ENCODE peak calls at places on chromosomes 3 and 15, in ten cellular contexts. Q is astrocyte, R is DND-41, Y is ovary, M is kidney, V is sigmoid colon, E is stomach, T is NT2/D1, J is OCI-LY7, Z is neuronal stem cell. A is an unnamed sample. For H3K4me1, the result is how much of the 10 kb centered on the place peaks cover.

GRCh38 chr3:177465243-177465642 is 268.0 kb upstream of the TBL1XR1 start:
- DNase-seq in Q (no peak), R (no peak), Y (no peak), M (no peak), V (peak), E (peak), T (no peak), J (no peak), Z (no peak), A (no peak)

GRCh38 chr3:41682996-41683395 is 278.9 kb downstream of the ULK4 start:
- DNase-seq in Q (peak), R (no peak), Y (no peak), M (no peak), V (no peak), E (no peak), T (no peak), J (no peak), Z (no peak), A (no peak)

GRCh38 chr15:82709081-82709420 is 624 bp downstream of the AP3B2 start:
- DNase-seq in Q (no peak), R (no peak), Y (no peak), M (no peak), V (no peak), E (no peak), T (peak), J (no peak), Z (no peak), A (no peak)

GRCh38 chr15:89130194-89130593 is 41.9 kb downstream of the ABHD2 start:
- DNase-seq in Q (no peak), R (no peak), Y (no peak), M (no peak), V (no peak), E (no peak), T (no peak), J (no peak), Z (no peak), A (peak)

GRCh38 chr15:69576035-69576526 is 123.5 kb downstream of the RPLP1 start:
- DNase-seq in Q (no peak), R (peak), Y (no peak), M (peak), V (no peak), E (peak), T (no peak), J (peak), Z (peak), A (no peak)

GRCh38 chr15:71951134-71951533 is 140.8 kb downstream of the NR2E3 start:
- DNase-seq in Q (peak), R (no peak), Y (no peak), M (no peak), V (no peak), E (no peak), T (no peak), J (no peak), Z (no peak), A (no peak)

GRCh38 chr3:48562367-48563095 is 1.1 kb downstream of the UCN2 start:
- DNase-seq in Q (no peak), R (no peak), Y (no peak), M (no peak), V (no peak), E (no peak), T (no peak), J (no peak), Z (no peak), A (no peak)

GRCh38 chr3:69806735-69807438 is 67.6 kb downstream of the MITF start:
- DNase-seq in Q (peak), R (no peak), Y (no peak), M (no peak), V (no peak), E (no peak), T (no peak), J (no peak), Z (no peak), A (no peak)

GRCh38 chr3:56835626-56836025 is 33.9 kb upstream of the ARHGEF3 start:
- DNase-seq in Q (peak), R (no peak), Y (no peak), M (no peak), V (no peak), E (no peak), T (no peak), J (no peak), Z (no peak), A (no peak)

GRCh38 chr15:100713163-100713867 is 110.9 kb downstream of the ASB7 start:
- DNase-seq in Q (peak), R (no peak), Y (peak), M (no peak), V (peak), E (no peak), T (no peak), J (no peak), Z (no peak), A (peak)

GRCh38 chr15:93110502-93111040 is 21.6 kb upstream of the RGMA start:
- DNase-seq in Q (no peak), R (no peak), Y (no peak), M (no peak), V (no peak), E (no peak), T (no peak), J (no peak), Z (no peak), A (no peak)

GRCh38 chr3:38579551-38580449 is 69.7 kb downstream of the SCN5A start:
- DNase-seq in Q (peak), R (no peak), Y (no peak), M (no peak), V (no peak), E (peak), T (no peak), J (peak), Z (no peak), A (no peak)

GRCh38 chr3:140537075-140537474 is 140.8 kb upstream of the TRIM42 start:
- DNase-seq in Q (no peak), R (no peak), Y (no peak), M (no peak), V (no peak), E (no peak), T (no peak), J (no peak), Z (no peak), A (no peak)

GRCh38 chr15:89091667-89092220 is 3.5 kb downstream of the ABHD2 start:
- DNase-seq in Q (no peak), R (no peak), Y (no peak), M (no peak), V (no peak), E (no peak), T (no peak), J (no peak), Z (no peak), A (no peak)

GRCh38 chr3:63753567-63753966 is 65.5 kb upstream of the C3orf49 start:
- DNase-seq in Q (peak), R (no peak), Y (no peak), M (no peak), V (no peak), E (no peak), T (no peak), J (no peak), Z (peak), A (no peak)

GRCh38 chr3:7075120-7075519 is 214.2 kb downstream of the GRM7 start:
- DNase-seq in Q (no peak), R (no peak), Y (no peak), M (no peak), V (no peak), E (no peak), T (no peak), J (no peak), Z (no peak), A (no peak)

DNA sequence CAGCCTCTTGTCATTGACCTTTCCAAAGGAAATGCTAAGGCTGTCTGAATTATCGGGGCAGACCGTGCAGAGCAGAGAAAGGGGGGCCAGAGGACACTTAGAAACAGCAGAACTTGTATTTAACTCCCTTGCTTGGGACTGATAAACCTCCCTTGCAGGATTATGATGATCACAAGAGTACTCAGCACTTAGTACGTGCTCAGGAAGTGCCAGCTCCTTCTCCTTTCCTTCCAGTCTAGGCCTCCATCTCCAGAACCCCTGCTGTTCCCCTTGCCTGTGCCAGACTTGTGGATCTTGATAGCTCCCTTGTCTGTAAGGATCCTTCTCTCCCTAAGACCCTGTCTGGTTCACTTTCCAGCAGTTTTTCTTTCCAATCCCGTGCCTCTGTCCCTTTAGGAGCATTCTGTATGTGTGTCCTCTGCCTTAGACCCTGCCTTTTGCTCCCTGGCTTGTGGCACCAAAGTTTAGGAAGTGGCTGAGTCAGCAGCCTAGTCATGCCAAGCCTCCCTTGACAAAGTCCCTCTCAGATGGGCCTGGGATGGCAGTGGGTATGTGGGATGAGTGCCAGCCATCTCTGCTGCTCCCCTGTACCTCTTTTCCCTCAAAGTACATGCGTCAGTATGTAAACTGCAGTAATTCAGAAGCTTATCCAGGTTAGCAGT is 795 bp downstream of the SORD start:
- DNase-seq in Q (no peak), R (peak), Y (no peak), M (no peak), V (no peak), E (no peak), T (no peak), J (peak), Z (peak), A (no peak)
- H3K4me3 ChIP-seq in Q (peak), R (peak), Y (peak), M (peak), V (peak), E (peak), T (peak), J (peak), Z (peak), A (peak)

GRCh38 chr15:98881526-98882517 is 125.8 kb downstream of the PGPEP1L start:
- DNase-seq in Q (peak), R (peak), Y (peak), M (no peak), V (no peak), E (no peak), T (no peak), J (peak), Z (no peak), A (no peak)
- H3K4me1 ChIP-seq in Q (under half), R (under half), Y (under half), M (under half), V (under half), E (under half), T (under half), J (under half), Z (under half), A (under half)

GRCh38 chr15:79924379-79924778 is 27.6 kb upstream of the MTHFS start:
- DNase-seq in Q (no peak), R (no peak), Y (no peak), M (no peak), V (no peak), E (no peak), T (no peak), J (no peak), Z (no peak), A (no peak)
- H3K4me3 ChIP-seq in Q (peak), R (peak), Y (peak), M (no peak), V (peak), E (peak), T (peak), J (peak), Z (peak), A (peak)

GRCh38 chr3:18439281-18439680 is 14.1 kb upstream of the SATB1 start:
- DNase-seq in Q (no peak), R (no peak), Y (no peak), M (no peak), V (no peak), E (no peak), T (no peak), J (no peak), Z (no peak), A (no peak)
- H3K4me1 ChIP-seq in Q (under half), R (half or more), Y (under half), M (under half), V (under half), E (under half), T (under half), J (under half), Z (under half), A (under half)